ENCODE peak calls at places on chromosome X, in six cellular contexts. X is WERI-Rb-1, F is glutamatergic neuron, M is GM06990, G is bronchial epithelial cell, I is upper lobe of right lung. O is an unnamed sample.

GRCh38 chrX:131199086-131199485 is 90.0 kb downstream of the IGSF1 start:
- DNase-seq in X (no peak), G (peak; percentile 0), F (no peak), I (no peak), M (no peak), O (no peak)

GRCh38 chrX:20609916-20610415 is 343.3 kb upstream of the RPS6KA3 start:
- DNase-seq in G (no peak), F (no peak), X (no peak), I (no peak), M (no peak), O (no peak)

GRCh38 chrX:53288173-53288572 is 6.8 kb upstream of the IQSEC2 start:
- DNase-seq in X (no peak), F (peak; percentile 73), I (no peak), M (no peak), G (no peak), O (peak; percentile 54)

GRCh38 chrX:40082447-40083119 is 15.2 kb downstream of the BCOR start:
- DNase-seq in F (no peak), M (no peak), G (no peak), X (no peak), I (peak; percentile 67), O (peak; percentile 58)

GRCh38 chrX:151634937-151635336 is 60.3 kb upstream of the PRRG3 start:
- DNase-seq in M (no peak), G (no peak), F (no peak), X (no peak), I (no peak), O (no peak)

GRCh38 chrX:11929476-11929875 is 171.4 kb downstream of the MSL3 start:
- DNase-seq in F (no peak), X (no peak), M (no peak), I (no peak), G (peak; percentile 64), O (no peak)

GRCh38 chrX:129798888-129799287 is 19.1 kb downstream of the SASH3 start:
- DNase-seq in G (peak; percentile 10), X (no peak), M (no peak), I (no peak), F (no peak), O (no peak)

GRCh38 chrX:97016106-97016505 is 132.4 kb downstream of the RPA4 start:
- DNase-seq in G (peak; percentile 0), I (no peak), X (no peak), M (no peak), F (no peak), O (no peak)

GRCh38 chrX:24081661-24082154 is 27.0 kb downstream of the EIF2S3 start:
- DNase-seq in F (peak; percentile 58), M (peak; percentile 49), I (peak; percentile 71), X (peak; percentile 77), G (peak; percentile 56), O (no peak)

GRCh38 chrX:70455366-70456202 is 10.9 kb downstream of the DLG3 start:
- DNase-seq in G (peak; percentile 41), X (peak; percentile 20), M (peak; percentile 37), I (no peak), F (peak; percentile 35), O (no peak)

GRCh38 chrX:9530848-9531274 is 66.0 kb downstream of the TBL1X start:
- DNase-seq in G (peak; percentile 20), M (peak; percentile 32), I (peak; percentile 66), X (peak; percentile 54), F (peak; percentile 65), O (no peak)

GRCh38 chrX:18761750-18762149 is 54.3 kb downstream of the PPEF1 start:
- DNase-seq in X (no peak), M (no peak), G (no peak), I (no peak), F (no peak), O (no peak)

GRCh38 chrX:134735015-134735414 is 76.7 kb upstream of the PLAC1 start:
- DNase-seq in X (no peak), F (no peak), I (no peak), M (no peak), G (no peak), O (no peak)

GRCh38 chrX:119474615-119475388 is 6.6 kb downstream of the SLC25A5 start:
- DNase-seq in G (no peak), M (no peak), F (no peak), X (no peak), I (no peak), O (no peak)

GRCh38 chrX:124555036-124555595 is 208.8 kb downstream of the SH2D1A start:
- DNase-seq in M (no peak), I (no peak), X (no peak), G (peak; percentile 93), F (no peak), O (no peak)

GRCh38 chrX:4560192-4560591 is 846.7 kb upstream of the PRKX start:
- DNase-seq in I (no peak), G (no peak), X (no peak), F (no peak), M (no peak), O (no peak)

GRCh38 chrX:6810796-6811195 is 275.9 kb upstream of the VCX3A start:
- DNase-seq in F (no peak), X (no peak), I (no peak), M (no peak), G (peak; percentile 16), O (no peak)

GRCh38 chrX:111244238-111244750 is 26.0 kb downstream of the CAPN6 start:
- DNase-seq in G (peak; percentile 20), M (no peak), F (no peak), X (no peak), I (no peak), O (no peak)

GRCh38 chrX:135327299-135327698 is 18.0 kb downstream of the ETDC start:
- DNase-seq in I (no peak), F (no peak), X (no peak), G (peak; percentile 78), M (no peak), O (no peak)

GRCh38 chrX:21993265-21993664 is 38.9 kb upstream of the PHEX start:
- DNase-seq in F (no peak), G (no peak), I (peak; percentile 59), M (no peak), X (no peak), O (peak; percentile 84)

GRCh38 chrX:69243276-69243675 is 78.0 kb upstream of the PJA1 start:
- DNase-seq in M (no peak), I (no peak), F (no peak), G (no peak), X (no peak), O (no peak)

GRCh38 chrX:915427-916234 is 285.0 kb downstream of the SHOX start:
- DNase-seq in M (no peak), X (no peak), F (no peak), I (no peak), G (no peak), O (no peak)

GRCh38 chrX:65731684-65732289 is 64.3 kb downstream of the MSN start:
- DNase-seq in I (no peak), F (no peak), X (no peak), G (no peak), M (no peak), O (no peak)

GRCh38 chrX:72142094-72142843 is 10.6 kb upstream of the RTL5 start:
- DNase-seq in I (no peak), M (no peak), X (peak; percentile 82), G (no peak), F (peak; percentile 58), O (no peak)

GRCh38 chrX:48747415-48748026 is 14.0 kb upstream of the GLOD5 start:
- DNase-seq in I (no peak), G (no peak), X (no peak), F (peak; percentile 39), M (no peak), O (no peak)

GRCh38 chrX:14032383-14032782 is 2.7 kb upstream of the GEMIN8 start:
- DNase-seq in G (peak; percentile 26), F (no peak), I (no peak), X (peak; percentile 42), M (no peak), O (no peak)

GRCh38 chrX:155662297-155662696 is 49.5 kb upstream of the TMLHE start:
- DNase-seq in I (no peak), F (no peak), X (no peak), M (no peak), G (peak; percentile 30), O (no peak)
- TF ChIP-seq CTCF in I (peak; percentile 18), F (no peak), X (peak; percentile 76), M (peak; percentile 8), G (peak; percentile 60), O (no peak)

DNA sequence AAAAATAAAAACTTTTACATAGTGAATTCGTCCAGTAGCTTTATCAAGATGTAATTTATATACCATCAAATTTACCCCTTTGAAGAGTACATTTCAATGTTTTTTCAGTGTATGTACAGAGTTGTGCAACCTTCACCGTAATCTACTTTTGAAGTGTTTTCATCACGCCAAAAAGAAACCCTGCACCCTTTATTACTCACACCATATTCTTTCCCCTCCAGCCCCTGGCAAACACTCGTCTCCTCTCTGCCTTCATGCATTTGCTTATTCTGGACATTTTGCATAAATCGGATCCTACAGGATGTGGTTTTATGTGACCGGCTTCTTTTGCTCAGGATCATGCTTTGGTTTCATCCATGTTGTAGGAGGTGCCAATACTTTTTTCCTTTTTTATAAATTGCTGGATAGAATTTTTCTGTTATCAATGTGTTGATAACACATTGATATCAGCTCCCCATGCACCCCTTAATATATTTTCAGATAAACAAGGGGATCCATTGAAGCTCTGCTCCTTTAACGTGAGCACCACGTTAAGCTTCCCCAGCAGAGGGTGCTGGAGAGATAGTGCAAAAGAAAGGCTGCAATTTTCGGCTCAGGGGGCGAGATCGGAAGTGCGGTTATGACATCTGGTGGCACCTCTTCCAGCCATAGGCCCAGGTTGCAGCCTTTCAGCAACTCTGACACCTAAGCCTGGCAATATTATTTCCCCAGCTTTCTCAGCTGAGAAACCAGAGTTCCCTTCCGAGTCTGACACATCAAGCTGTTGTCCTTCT is 100.1 kb upstream of the VCX3B start:
- DNase-seq in X (peak; percentile 75), M (no peak), I (no peak), F (peak; percentile 39), G (peak; percentile 76), O (no peak)
- TF ChIP-seq CTCF in X (peak; percentile 83), M (no peak), I (peak; percentile 32), F (peak; percentile 16), G (peak; percentile 46), O (no peak)

GRCh38 chrX:99301990-99302389 is 1108.1 kb downstream of the PCDH19 start:
- DNase-seq in X (peak; percentile 7), F (no peak), I (no peak), G (peak; percentile 17), M (no peak), O (no peak)
- TF ChIP-seq CTCF in X (peak; percentile 20), F (no peak), I (no peak), G (peak; percentile 25), M (peak; percentile 49), O (no peak)

DNA sequence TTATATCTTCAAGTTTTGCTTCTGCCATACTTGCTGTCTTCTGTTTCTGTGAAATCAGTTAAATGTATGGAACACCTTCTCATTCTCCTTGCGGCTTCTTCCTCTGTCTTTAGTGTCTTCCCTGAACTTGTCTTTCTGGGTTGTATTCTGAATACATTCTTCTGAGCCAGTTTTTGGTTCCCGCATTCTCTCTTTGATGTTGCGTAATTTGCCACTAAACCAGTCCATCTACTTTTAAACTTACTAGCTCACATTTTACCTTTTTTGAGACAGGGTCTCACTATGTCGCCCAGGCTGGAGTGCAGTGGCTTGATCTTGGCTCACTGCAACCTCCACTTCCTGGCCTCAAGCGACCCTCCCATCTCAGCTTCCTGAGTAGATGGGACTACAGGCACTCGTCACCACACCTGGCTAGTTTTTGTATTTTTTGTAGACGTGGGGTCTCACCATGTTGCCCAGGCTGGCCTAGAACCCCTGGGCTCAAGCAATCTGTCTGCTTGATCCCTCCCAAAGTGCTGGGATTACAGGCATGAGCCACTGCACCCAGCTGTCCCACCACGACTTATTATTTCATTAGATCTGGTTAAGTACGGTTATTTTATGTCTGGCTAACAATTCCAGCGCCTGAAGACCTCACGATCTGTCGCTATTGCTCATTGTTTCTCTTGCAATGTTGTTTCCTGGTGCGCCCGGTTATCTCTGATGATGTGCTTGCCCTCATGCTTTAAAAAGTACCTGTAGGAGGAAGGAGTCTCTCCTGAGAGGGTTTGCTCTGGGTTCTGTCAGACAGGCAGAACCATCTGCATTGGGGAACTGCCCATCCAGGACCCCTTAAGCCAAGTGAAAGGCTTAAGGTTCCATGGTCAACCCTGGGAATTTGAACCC is 9.8 kb upstream of the FAM3A start:
- DNase-seq in M (no peak), F (no peak), G (no peak), I (no peak), X (no peak), O (no peak)
- TF ChIP-seq CTCF in M (no peak), F (no peak), G (no peak), I (no peak), X (no peak), O (no peak)

O was measured in CD14-positive monocyte.